ENCODE peak calls at places on chromosomes 1 and 21, in eight cellular contexts. L is heart left ventricle; U is CD4-positive, alpha-beta memory T cell; Y is fibroblast of mammary gland; C is SJSA1; K is Panc1; H is fibroblast of villous mesenchyme; O is fibroblast of the aortic adventitia. W is an unnamed sample.

GRCh38 chr1:222911866-222912265 is 97.0 kb downstream of the DISP1 start:
- DNase-seq in Y (peak; percentile 66), O (peak; percentile 75), L (no peak), C (no peak), U (no peak), K (no peak), H (no peak), W (no peak)

GRCh38 chr1:239696317-239696716 is 309.9 kb downstream of the CHRM3 start:
- DNase-seq in L (no peak), O (no peak), H (no peak), U (no peak), Y (no peak), C (no peak), K (no peak), W (no peak)

GRCh38 chr1:62746086-62746808 is 37.7 kb upstream of the ATG4C start:
- DNase-seq in Y (peak; percentile 72), L (no peak), O (peak; percentile 80), K (peak; percentile 51), H (peak; percentile 65), C (no peak), U (peak; percentile 38), W (peak; percentile 44)

GRCh38 chr21:44047996-44048560 is 36.0 kb downstream of the TRAPPC10 start:
- DNase-seq in Y (no peak), H (no peak), U (no peak), O (no peak), K (no peak), C (no peak), L (no peak), W (no peak)

GRCh38 chr1:24503003-24503751 is 541 bp downstream of the RCAN3 start:
- DNase-seq in U (peak; percentile 46), L (peak; percentile 24), O (no peak), K (no peak), C (no peak), Y (no peak), H (no peak), W (no peak)

GRCh38 chr1:158095737-158096335 is 84.9 kb upstream of the CD1D start:
- DNase-seq in Y (peak; percentile 48), O (peak; percentile 34), U (no peak), K (peak; percentile 27), C (no peak), H (peak; percentile 39), L (no peak), W (peak; percentile 63)

GRCh38 chr1:54716299-54717047 is 812 bp downstream of the TTC4 start:
- DNase-seq in C (no peak), U (no peak), K (peak; percentile 4), Y (peak; percentile 86), H (no peak), O (peak; percentile 61), L (no peak), W (no peak)

GRCh38 chr1:228059536-228060457 is 22.7 kb upstream of the ARF1 start:
- DNase-seq in H (peak; percentile 21), O (peak; percentile 13), U (peak; percentile 62), L (no peak), Y (peak; percentile 14), C (peak; percentile 73), K (no peak), W (peak; percentile 28)

GRCh38 chr1:245298781-245299180 is 144.0 kb downstream of the KIF26B start:
- DNase-seq in L (no peak), C (no peak), K (no peak), O (peak; percentile 82), U (no peak), H (peak; percentile 68), Y (peak; percentile 88), W (no peak)

GRCh38 chr1:222880586-222880985 is 65.7 kb downstream of the DISP1 start:
- DNase-seq in Y (peak; percentile 87), K (no peak), U (no peak), C (peak; percentile 46), L (no peak), H (peak; percentile 47), O (peak; percentile 67), W (peak; percentile 22)

GRCh38 chr1:53066433-53066832 is 4.4 kb downstream of the PODN start:
- DNase-seq in C (no peak), Y (no peak), O (no peak), L (no peak), K (no peak), U (no peak), H (peak; percentile 51), W (no peak)

GRCh38 chr1:65872258-65872657 is 79.6 kb downstream of the PDE4B start:
- DNase-seq in U (no peak), H (no peak), L (no peak), K (no peak), O (no peak), C (no peak), Y (no peak), W (no peak)

GRCh38 chr1:29811727-29812396 is 575.5 kb downstream of the PTPRU start:
- DNase-seq in O (no peak), H (no peak), L (no peak), K (no peak), C (peak; percentile 14), Y (no peak), U (no peak), W (no peak)

GRCh38 chr21:34008618-34009017 is 64.8 kb upstream of the MRPS6 start:
- DNase-seq in H (peak; percentile 44), K (no peak), C (no peak), U (no peak), L (no peak), Y (peak; percentile 52), O (peak; percentile 47), W (no peak)

GRCh38 chr1:27342391-27342777 is 562 bp downstream of the SYTL1 start:
- DNase-seq in C (no peak), H (no peak), U (no peak), O (no peak), L (no peak), K (no peak), Y (no peak), W (peak; percentile 32)

GRCh38 chr1:31801450-31801849 is 14.4 kb downstream of the SPOCD1 start:
- DNase-seq in O (no peak), Y (no peak), K (no peak), U (no peak), L (no peak), C (peak; percentile 10), H (no peak), W (no peak)

GRCh38 chr1:236516929-236517704 is 6.7 kb upstream of the LGALS8 start:
- DNase-seq in O (peak; percentile 70), C (no peak), H (peak; percentile 79), Y (no peak), U (peak; percentile 63), K (no peak), L (no peak), W (peak; percentile 60)

GRCh38 chr1:220287129-220287528 is 14.9 kb upstream of the RAB3GAP2 start:
- DNase-seq in C (no peak), H (no peak), K (no peak), L (no peak), Y (no peak), U (no peak), O (no peak), W (no peak)

GRCh38 chr1:109794319-109795132 is 30.8 kb upstream of the EPS8L3 start:
- DNase-seq in Y (peak; percentile 49), C (peak; percentile 38), H (no peak), K (no peak), U (no peak), O (no peak), L (peak; percentile 16), W (no peak)

GRCh38 chr1:17013598-17014320 is 2.0 kb upstream of the ATP13A2 start:
- DNase-seq in K (no peak), C (no peak), U (no peak), O (no peak), H (no peak), Y (no peak), L (peak; percentile 31), W (peak; percentile 16)

GRCh38 chr1:7300893-7301292 is 470.2 kb upstream of the VAMP3 start:
- DNase-seq in C (peak; percentile 74), Y (peak; percentile 96), K (peak; percentile 65), L (no peak), H (peak; percentile 87), U (no peak), O (peak; percentile 67), W (no peak)

GRCh38 chr1:185314416-185314815 is 2.6 kb downstream of the IVNS1ABP start:
- DNase-seq in L (no peak), H (no peak), C (no peak), O (peak; percentile 12), K (no peak), Y (no peak), U (no peak), W (no peak)
- H3K4me3 ChIP-seq in L (peak overlapping the region; percentile 66), H (no peak overlapping the region), C (peak overlapping the region; percentile 3), O (peak overlapping the region; percentile 31), K (peak overlapping the region; percentile 97), Y (peak overlapping the region; percentile 92), U (no peak overlapping the region), W (no peak overlapping the region)

DNA sequence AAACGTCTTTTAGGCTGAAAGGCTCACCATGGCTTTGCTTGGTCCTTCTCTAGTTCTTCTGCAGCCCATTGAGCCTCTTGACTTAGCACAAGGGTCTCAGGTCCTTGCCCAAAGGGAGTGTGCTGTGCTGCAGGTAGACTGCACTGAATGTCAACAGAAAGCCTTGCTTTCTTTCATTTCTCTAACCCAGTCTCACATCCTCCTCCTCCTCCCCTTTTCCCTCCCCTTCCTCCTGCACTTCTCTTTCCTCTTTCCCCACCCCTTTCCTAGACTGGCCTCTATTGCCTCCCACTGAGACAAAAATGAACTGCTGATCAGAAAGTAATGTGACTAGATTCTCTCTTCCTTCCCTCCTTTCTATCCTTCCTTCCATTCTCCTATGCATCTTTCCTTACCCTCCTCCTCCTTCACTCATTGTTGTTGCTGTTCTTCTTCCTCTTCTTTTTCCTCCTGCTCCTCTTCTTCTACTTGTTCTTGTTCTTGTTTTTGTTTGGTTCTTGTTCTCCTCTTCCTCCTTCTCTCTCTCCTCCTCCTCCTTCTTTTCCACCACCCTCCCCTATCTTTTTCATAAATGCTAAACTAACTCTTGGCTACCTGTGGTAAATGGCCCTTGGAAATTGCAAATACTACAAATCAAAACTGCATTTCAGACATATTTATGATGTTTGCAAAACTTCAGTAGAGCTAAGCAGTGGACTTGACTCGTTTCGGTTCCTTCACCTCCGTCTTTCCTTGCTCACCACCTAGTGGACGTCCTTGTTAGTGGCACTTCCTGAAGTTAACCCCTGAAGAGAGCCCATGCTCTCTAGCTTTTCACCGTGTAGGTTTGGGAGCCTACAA is at the start of gene SELL:
- DNase-seq in L (peak; percentile 48), U (peak; percentile 77), O (peak; percentile 84), Y (peak; percentile 80), C (peak; percentile 61), K (peak; percentile 50), H (peak; percentile 67), W (peak; percentile 92)
- H3K4me3 ChIP-seq in L (peak within 1 kb of the TSS; percentile 31), U (peak within 1 kb of the TSS; percentile 61), O (peak within 1 kb of the TSS; percentile 3), Y (peak within 1 kb of the TSS; percentile 35), C (peak within 1 kb of the TSS; percentile 19), K (no peak within 1 kb of the TSS), H (peak within 1 kb of the TSS; percentile 34), W (peak within 1 kb of the TSS; percentile 62)

DNA sequence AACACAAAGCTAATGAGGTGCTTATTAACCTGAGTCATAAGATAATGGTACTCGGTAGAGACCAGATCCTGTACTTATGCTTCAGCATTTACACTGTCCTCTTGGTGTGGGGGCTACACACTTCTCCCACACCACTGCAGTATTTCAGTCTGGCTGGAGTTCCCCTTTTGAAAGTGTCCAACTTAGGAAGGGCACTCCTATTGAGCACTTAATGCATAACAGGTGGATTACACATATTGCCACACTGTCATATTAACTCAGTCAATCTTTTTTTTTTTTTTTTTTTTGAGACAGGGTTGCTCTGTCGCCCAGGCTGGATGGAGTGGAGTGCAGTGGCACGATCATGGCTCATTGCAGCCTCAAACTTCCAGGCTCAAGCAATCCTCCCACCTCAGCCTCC is 1.5 kb downstream of the GPATCH4 start:
- DNase-seq in C (no peak), Y (peak; percentile 22), O (no peak), H (no peak), K (no peak), U (no peak), L (no peak), W (no peak)
- H3K4me3 ChIP-seq in C (no peak overlapping the region), Y (no peak overlapping the region), O (no peak overlapping the region), H (no peak overlapping the region), K (peak overlapping the region; percentile 76), U (no peak overlapping the region), L (no peak overlapping the region), W (no peak overlapping the region)

GRCh38 chr1:37915484-37916093 is 31.3 kb downstream of the INPP5B start:
- DNase-seq in O (no peak), U (no peak), C (no peak), K (no peak), Y (no peak), H (no peak), L (no peak), W (no peak)
- H3K4me3 ChIP-seq in O (no peak overlapping the region), U (no peak overlapping the region), C (no peak overlapping the region), K (no peak overlapping the region), Y (no peak overlapping the region), H (no peak overlapping the region), L (no peak overlapping the region), W (no peak overlapping the region)

W was measured in Jurkat, Clone E6-1.